ENCODE peak calls at places on chromosomes 13 and 19, in nine cellular contexts. E is HTR-8/SVneo, H is testis, Q is AG08395, J is NCI-H1694, T is iPS-NIHi11, W is NCI-H82, Z is AG04450, K is T1000. B is an unnamed sample.

GRCh38 chr13:100666124-100666523 is 8.5 kb downstream of the TMTC4 start:
- DNase-seq in E (no peak), H (peak), Q (no peak), J (peak), T (no peak), W (no peak), Z (no peak), K (no peak), B (no peak)

GRCh38 chr19:14094854-14095253 is 4.3 kb upstream of the SAMD1 start:
- DNase-seq in E (no peak), H (peak), Q (no peak), J (no peak), T (no peak), W (no peak), Z (no peak), K (no peak), B (no peak)

GRCh38 chr19:5001547-5002131 is 32.7 kb downstream of the KDM4B start:
- DNase-seq in E (peak), H (no peak), Q (peak), J (no peak), T (peak), W (peak), Z (no peak), K (no peak), B (no peak)

GRCh38 chr19:4516199-4516938 is 1.9 kb downstream of the PLIN4 start:
- DNase-seq in E (no peak), H (no peak), Q (no peak), J (no peak), T (no peak), W (no peak), Z (no peak), K (no peak), B (no peak)

GRCh38 chr19:55156202-55157063 is 1.1 kb downstream of the TNNI3 start:
- DNase-seq in E (no peak), H (peak), Q (peak), J (no peak), T (peak), W (peak), Z (no peak), K (no peak), B (no peak)

GRCh38 chr19:22144394-22144793 is 52.4 kb downstream of the ZNF676 start:
- DNase-seq in E (no peak), H (no peak), Q (no peak), J (no peak), T (peak), W (peak), Z (no peak), K (no peak), B (no peak)

GRCh38 chr13:40984670-40985366 is 34.3 kb downstream of the ELF1 start:
- DNase-seq in E (no peak), H (no peak), Q (no peak), J (no peak), T (no peak), W (no peak), Z (no peak), K (no peak), B (no peak)

GRCh38 chr13:100951031-100951430 is 276.4 kb upstream of the TMTC4 start:
- DNase-seq in E (no peak), H (no peak), Q (no peak), J (no peak), T (no peak), W (no peak), Z (no peak), K (no peak), B (no peak)

GRCh38 chr19:41323023-41323422 is 13.1 kb downstream of the CCDC97 start:
- DNase-seq in E (no peak), H (peak), Q (no peak), J (no peak), T (no peak), W (no peak), Z (peak), K (peak), B (no peak)

GRCh38 chr13:93309886-93310520 is 83.4 kb downstream of the GPC6 start:
- DNase-seq in E (no peak), H (no peak), Q (peak), J (no peak), T (no peak), W (peak), Z (no peak), K (no peak), B (peak)

GRCh38 chr19:6239871-6240676 is 39.7 kb downstream of the MLLT1 start:
- DNase-seq in E (no peak), H (no peak), Q (no peak), J (no peak), T (peak), W (no peak), Z (no peak), K (no peak), B (no peak)

GRCh38 chr13:100610399-100611347 is 22.1 kb upstream of the GGACT start:
- DNase-seq in E (no peak), H (no peak), Q (no peak), J (no peak), T (no peak), W (peak), Z (no peak), K (no peak), B (no peak)

GRCh38 chr19:17419491-17420266 is at the start of gene MVB12A:
- DNase-seq in E (peak), H (peak), Q (peak), J (peak), T (peak), W (peak), Z (peak), K (peak), B (peak)

GRCh38 chr13:48749699-48750473 is 96.2 kb downstream of the CYSLTR2 start:
- DNase-seq in E (peak), H (peak), Q (peak), J (no peak), T (peak), W (peak), Z (peak), K (peak), B (peak)

GRCh38 chr13:19888799-19889198 is 25.4 kb upstream of the ZMYM5 start:
- DNase-seq in E (no peak), H (no peak), Q (peak), J (no peak), T (no peak), W (no peak), Z (no peak), K (no peak), B (peak)

GRCh38 chr19:42121666-42122069 is 10.6 kb downstream of the POU2F2 start:
- DNase-seq in E (peak), H (peak), Q (peak), J (no peak), T (peak), W (no peak), Z (peak), K (peak), B (peak)

GRCh38 chr19:51144482-51145045 is 2.5 kb downstream of the SIGLEC7 start:
- DNase-seq in E (no peak), H (no peak), Q (no peak), J (no peak), T (no peak), W (no peak), Z (no peak), K (no peak), B (no peak)

GRCh38 chr13:29136341-29136740 is 316.2 kb downstream of the MTUS2 start:
- DNase-seq in E (no peak), H (no peak), Q (no peak), J (no peak), T (no peak), W (no peak), Z (no peak), K (no peak), B (no peak)

GRCh38 chr19:45125975-45126493 is 33.1 kb downstream of the PPP1R37 start:
- DNase-seq in E (peak), H (peak), Q (peak), J (peak), T (peak), W (peak), Z (peak), K (no peak), B (peak)

GRCh38 chr13:62251734-62252133 is 836.1 kb upstream of the PCDH20 start:
- DNase-seq in E (no peak), H (no peak), Q (no peak), J (no peak), T (no peak), W (peak), Z (no peak), K (no peak), B (no peak)

GRCh38 chr19:48122421-48122820 is 11.8 kb upstream of the PLA2G4C start:
- DNase-seq in E (no peak), H (no peak), Q (no peak), J (no peak), T (no peak), W (no peak), Z (no peak), K (no peak), B (no peak)

GRCh38 chr13:106449096-106449495 is 86.4 kb downstream of the EFNB2 start:
- DNase-seq in E (no peak), H (no peak), Q (no peak), J (no peak), T (no peak), W (no peak), Z (no peak), K (no peak), B (no peak)

GRCh38 chr13:89688908-89689307 is 1658.6 kb upstream of the MIR17HG start:
- DNase-seq in E (no peak), H (peak), Q (no peak), J (no peak), T (no peak), W (no peak), Z (no peak), K (no peak), B (no peak)

GRCh38 chr13:62906896-62907295 is 1491.2 kb upstream of the PCDH20 start:
- DNase-seq in E (no peak), H (no peak), Q (no peak), J (no peak), T (no peak), W (no peak), Z (no peak), K (no peak), B (no peak)

GRCh38 chr13:85223883-85224656 is 575.1 kb downstream of the SLITRK6 start:
- DNase-seq in E (no peak), H (no peak), Q (no peak), J (no peak), T (no peak), W (no peak), Z (no peak), K (no peak), B (no peak)

GRCh38 chr13:101917833-101918755 is 465.6 kb downstream of the ITGBL1 start:
- DNase-seq in E (peak), H (no peak), Q (no peak), J (peak), T (peak), W (peak), Z (no peak), K (no peak), B (no peak)

B was measured in RCC 7860.